ENCODE peak calls at places on chromosomes 13 and 19, in five cellular contexts. N is Peyer's patch, K is A549, W is Caco-2, F is IMR-90. J is an unnamed sample.

GRCh38 chr13:99496322-99497142 is 4.7 kb upstream of the TM9SF2 start:
- DNase-seq in N (peak; percentile 74), K (peak; percentile 84), W (peak; percentile 93), F (peak; percentile 15), J (peak; percentile 94)

GRCh38 chr19:42532881-42533280 is 4.6 kb upstream of the CEACAM1 start:
- DNase-seq in N (no peak), K (no peak), W (no peak), F (no peak), J (no peak)

GRCh38 chr13:22422712-22423111 is 751.8 kb downstream of the FGF9 start:
- DNase-seq in N (no peak), K (no peak), W (no peak), F (no peak), J (no peak)

GRCh38 chr19:36008336-36008978 is at the start of gene SYNE4:
- DNase-seq in N (no peak), K (peak; percentile 36), W (peak; percentile 94), F (no peak), J (no peak)

GRCh38 chr13:20090349-20090748 is 70.5 kb downstream of the GJA3 start:
- DNase-seq in N (no peak), K (peak; percentile 7), W (no peak), F (no peak), J (no peak)

GRCh38 chr13:111398715-111399299 is 78.4 kb downstream of the TEX29 start:
- DNase-seq in N (peak; percentile 6), K (no peak), W (no peak), F (no peak), J (no peak)

GRCh38 chr13:99614465-99614885 is 113.2 kb downstream of the TM9SF2 start:
- DNase-seq in N (peak; percentile 46), K (peak; percentile 53), W (peak; percentile 49), F (no peak), J (peak; percentile 60)

GRCh38 chr19:10037367-10037766 is 24.1 kb downstream of the RDH8 start:
- DNase-seq in N (no peak), K (peak; percentile 35), W (no peak), F (no peak), J (no peak)

GRCh38 chr13:25764378-25764777 is 287.4 kb downstream of the SHISA2 start:
- DNase-seq in N (no peak), K (no peak), W (no peak), F (no peak), J (no peak)

GRCh38 chr19:49441960-49442350 is 628 bp upstream of the SLC17A7 start:
- DNase-seq in N (no peak), K (no peak), W (no peak), F (no peak), J (no peak)

GRCh38 chr19:49439841-49440240 is 1.5 kb downstream of the SLC17A7 start:
- DNase-seq in N (no peak), K (no peak), W (no peak), F (no peak), J (no peak)

GRCh38 chr19:49442354-49442753 is 1.0 kb upstream of the SLC17A7 start:
- DNase-seq in N (no peak), K (peak; percentile 56), W (no peak), F (no peak), J (no peak)

GRCh38 chr19:49441210-49441959 is at the start of gene SLC17A7:
- DNase-seq in N (no peak), K (peak; percentile 70), W (no peak), F (no peak), J (peak; percentile 34)

GRCh38 chr19:49440439-49441209 is 703 bp downstream of the SLC17A7 start:
- DNase-seq in N (no peak), K (no peak), W (no peak), F (no peak), J (no peak)
- H3K4me3 ChIP-seq in N (peak overlapping the region; percentile 31), K (peak overlapping the region; percentile 79), W (peak overlapping the region; percentile 9), F (no peak overlapping the region), J (no peak overlapping the region)

DNA sequence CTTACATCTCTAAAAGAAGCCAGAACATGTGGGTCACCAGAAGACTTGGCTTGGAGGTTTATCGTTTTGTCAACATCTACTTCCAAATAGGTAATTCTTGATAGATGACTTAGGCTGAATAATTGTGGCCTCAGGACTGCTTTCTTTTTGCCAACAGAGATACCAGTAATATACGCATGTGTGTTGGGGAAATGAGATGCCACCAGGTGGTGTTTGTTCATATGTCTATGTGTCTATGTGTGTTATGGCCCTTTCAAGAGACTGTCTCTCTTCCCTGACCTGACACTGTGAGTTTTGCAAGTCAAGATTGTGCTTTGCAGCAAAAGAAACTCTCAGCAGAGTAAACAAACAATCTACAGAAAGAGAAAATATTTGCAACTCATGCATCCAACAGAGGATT is 31.6 kb upstream of the METTL21C start:
- DNase-seq in N (no peak), K (peak; percentile 10), W (no peak), F (no peak), J (peak; percentile 16)
- TF ChIP-seq CTCF in N (no peak), K (no peak), W (peak; percentile 17), F (no peak), J (no peak)

DNA sequence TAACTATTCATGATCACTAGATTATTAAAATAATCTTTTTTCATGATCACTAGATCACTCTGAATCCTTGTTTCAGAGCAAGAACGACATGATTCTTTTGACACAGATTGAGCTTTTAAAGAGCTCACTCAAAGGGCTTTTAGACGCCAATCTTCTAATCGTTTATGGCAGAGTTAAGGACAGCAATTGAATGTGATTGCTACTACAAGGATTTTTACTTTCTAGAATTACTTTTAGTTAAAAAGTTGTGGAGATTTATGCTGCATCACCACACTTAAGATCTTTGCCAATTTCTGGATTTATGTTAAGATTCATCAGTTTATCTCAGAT is 1.3 kb downstream of the EXOSC8 start:
- DNase-seq in N (no peak), K (no peak), W (no peak), F (no peak), J (no peak)
- H3K4me3 ChIP-seq in N (peak overlapping the region; percentile 99), K (peak overlapping the region; percentile 70), W (peak overlapping the region; percentile 76), F (no peak overlapping the region), J (peak overlapping the region; percentile 82)

DNA sequence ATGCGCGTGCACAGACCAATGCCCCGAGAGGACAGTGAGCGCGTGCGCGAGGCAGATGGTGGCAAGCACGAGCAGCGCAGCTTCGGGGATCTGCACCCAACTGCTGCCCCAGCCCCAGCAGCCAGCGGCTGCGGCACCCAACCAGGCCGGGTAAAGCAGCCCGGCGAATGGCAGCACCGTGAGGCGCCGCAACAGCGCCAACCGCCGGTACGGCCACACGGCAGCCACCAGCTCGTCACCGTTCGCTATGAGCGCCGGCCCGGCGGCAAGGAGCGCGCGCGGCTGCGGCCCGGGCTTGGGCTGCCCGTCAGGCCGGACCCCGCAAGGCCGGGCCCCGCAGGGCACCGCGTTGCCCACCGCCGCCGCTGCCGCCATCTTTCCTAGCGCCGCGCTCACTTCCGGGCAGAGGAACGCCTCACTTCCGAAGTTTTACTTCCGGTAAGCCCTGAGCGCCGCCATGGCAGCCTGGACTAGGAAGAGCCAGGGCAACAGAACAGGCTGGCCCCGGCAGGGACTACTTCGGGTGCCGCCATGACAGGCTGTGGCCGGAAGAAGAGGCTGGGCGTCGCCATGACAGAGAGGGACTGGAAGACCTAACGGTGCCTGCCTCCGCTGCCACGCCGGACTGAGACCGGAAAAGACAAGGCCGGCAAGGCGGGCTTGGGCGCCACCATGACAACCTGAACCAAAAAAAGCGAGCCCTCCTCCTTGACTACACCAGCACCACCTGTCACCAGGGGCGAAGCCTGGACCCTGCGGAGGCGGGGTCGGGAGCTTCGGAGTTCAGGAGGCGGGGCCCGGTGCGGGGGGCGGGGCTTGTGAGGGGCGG is at the start of gene ATP13A1:
- DNase-seq in N (peak; percentile 95), K (peak; percentile 95), W (peak; percentile 97), F (peak; percentile 97), J (peak; percentile 99)
- TF ChIP-seq CTCF in N (peak; percentile 44), K (peak; percentile 11), W (no peak), F (no peak), J (peak; percentile 27)

GRCh38 chr19:1105217-1105872 is 1.6 kb downstream of the GPX4 start:
- DNase-seq in N (no peak), K (no peak), W (no peak), F (peak; percentile 35), J (no peak)

GRCh38 chr19:1101337-1101698 is 2.5 kb upstream of the GPX4 start:
- DNase-seq in N (no peak), K (no peak), W (no peak), F (no peak), J (peak; percentile 63)

GRCh38 chr19:1104452-1105216 is 840 bp downstream of the GPX4 start:
- DNase-seq in N (peak; percentile 73), K (peak; percentile 70), W (peak; percentile 80), F (peak; percentile 69), J (peak; percentile 81)

GRCh38 chr19:1103691-1104451 is at the start of gene GPX4:
- DNase-seq in N (peak; percentile 99), K (peak; percentile 99), W (peak; percentile 98), F (peak; percentile 99), J (peak; percentile 100)

GRCh38 chr19:1102407-1103106 is 1.2 kb upstream of the GPX4 start:
- DNase-seq in N (no peak), K (peak; percentile 94), W (peak; percentile 87), F (peak; percentile 100), J (peak; percentile 93)
- H3K4me3 ChIP-seq in N (peak overlapping the region; percentile 94), K (no peak overlapping the region), W (no peak overlapping the region), F (no peak overlapping the region), J (no peak overlapping the region)

J was measured in GM12865.